ENCODE peak calls at places on chromosomes 12 and 14, in five cellular contexts. One of them, this sample, is unnamed.

GRCh38 chr14:91283666-91284065 is 39.2 kb upstream of the GPR68 start:
- DNase-seq in lower leg skin: no peak
- DNase-seq in sigmoid colon: no peak
- DNase-seq in ovary: no peak
- DNase-seq in heart left ventricle: no peak
- DNase-seq in this sample: no peak

GRCh38 chr14:104893435-104894207 is 28.6 kb downstream of the CEP170B start:
- DNase-seq in lower leg skin: no peak
- DNase-seq in ovary: peak
- DNase-seq in heart left ventricle: peak
- DNase-seq in sigmoid colon: peak
- DNase-seq in this sample: peak

GRCh38 chr14:91310620-91311283 is 66.2 kb upstream of the GPR68 start:
- DNase-seq in heart left ventricle: no peak
- DNase-seq in lower leg skin: no peak
- DNase-seq in sigmoid colon: no peak
- DNase-seq in ovary: no peak
- DNase-seq in this sample: no peak

GRCh38 chr14:71206766-71207371 is 299.6 kb downstream of the PCNX1 start:
- DNase-seq in ovary: no peak
- DNase-seq in heart left ventricle: peak
- DNase-seq in lower leg skin: no peak
- DNase-seq in sigmoid colon: peak
- DNase-seq in this sample: peak

GRCh38 chr12:101108130-101108529 is 101.9 kb downstream of the SLC5A8 start:
- DNase-seq in ovary: no peak
- DNase-seq in sigmoid colon: no peak
- DNase-seq in heart left ventricle: no peak
- DNase-seq in lower leg skin: no peak
- DNase-seq in this sample: no peak

GRCh38 chr12:108289342-108290131 is 49.6 kb downstream of the CMKLR1 start:
- DNase-seq in heart left ventricle: no peak
- DNase-seq in sigmoid colon: peak
- DNase-seq in lower leg skin: peak
- DNase-seq in ovary: peak
- DNase-seq in this sample: peak

GRCh38 chr12:93895096-93895460 is 217.9 kb downstream of the CRADD start:
- DNase-seq in heart left ventricle: no peak
- DNase-seq in ovary: no peak
- DNase-seq in lower leg skin: no peak
- DNase-seq in sigmoid colon: no peak
- DNase-seq in this sample: no peak

GRCh38 chr12:44078273-44078672 is 242.4 kb downstream of the TMEM117 start:
- DNase-seq in heart left ventricle: no peak
- DNase-seq in ovary: no peak
- DNase-seq in sigmoid colon: no peak
- DNase-seq in lower leg skin: no peak
- DNase-seq in this sample: no peak

GRCh38 chr12:22525426-22525825 is 18.9 kb downstream of the C2CD5 start:
- DNase-seq in ovary: no peak
- DNase-seq in heart left ventricle: no peak
- DNase-seq in lower leg skin: no peak
- DNase-seq in sigmoid colon: no peak
- DNase-seq in this sample: no peak

GRCh38 chr12:118763239-118763638 is 218.1 kb upstream of the SRRM4 start:
- DNase-seq in lower leg skin: no peak
- DNase-seq in ovary: no peak
- DNase-seq in sigmoid colon: no peak
- DNase-seq in heart left ventricle: no peak
- DNase-seq in this sample: no peak

GRCh38 chr12:32486158-32486557 is 86.8 kb downstream of the FGD4 start:
- DNase-seq in sigmoid colon: no peak
- DNase-seq in heart left ventricle: no peak
- DNase-seq in ovary: no peak
- DNase-seq in lower leg skin: no peak
- DNase-seq in this sample: no peak

GRCh38 chr12:124273630-124274029 is 21.3 kb upstream of the RFLNA start:
- DNase-seq in ovary: no peak
- DNase-seq in heart left ventricle: no peak
- DNase-seq in sigmoid colon: no peak
- DNase-seq in lower leg skin: no peak
- DNase-seq in this sample: no peak

GRCh38 chr12:54765652-54766051 is 88.7 kb upstream of the MUCL1 start:
- DNase-seq in lower leg skin: no peak
- DNase-seq in ovary: no peak
- DNase-seq in sigmoid colon: no peak
- DNase-seq in heart left ventricle: no peak
- DNase-seq in this sample: no peak

GRCh38 chr12:54762390-54762789 is 91.9 kb upstream of the MUCL1 start:
- DNase-seq in lower leg skin: no peak
- DNase-seq in ovary: no peak
- DNase-seq in sigmoid colon: no peak
- DNase-seq in heart left ventricle: no peak
- DNase-seq in this sample: no peak

GRCh38 chr12:54759751-54760150 is 94.6 kb upstream of the MUCL1 start:
- DNase-seq in lower leg skin: no peak
- DNase-seq in heart left ventricle: no peak
- DNase-seq in sigmoid colon: no peak
- DNase-seq in ovary: no peak
- DNase-seq in this sample: no peak
- TF ChIP-seq CTCF in lower leg skin: no peak
- TF ChIP-seq CTCF in heart left ventricle: no peak
- TF ChIP-seq CTCF in sigmoid colon: no peak
- TF ChIP-seq CTCF in ovary: no peak
- TF ChIP-seq CTCF in this sample: no peak

DNA sequence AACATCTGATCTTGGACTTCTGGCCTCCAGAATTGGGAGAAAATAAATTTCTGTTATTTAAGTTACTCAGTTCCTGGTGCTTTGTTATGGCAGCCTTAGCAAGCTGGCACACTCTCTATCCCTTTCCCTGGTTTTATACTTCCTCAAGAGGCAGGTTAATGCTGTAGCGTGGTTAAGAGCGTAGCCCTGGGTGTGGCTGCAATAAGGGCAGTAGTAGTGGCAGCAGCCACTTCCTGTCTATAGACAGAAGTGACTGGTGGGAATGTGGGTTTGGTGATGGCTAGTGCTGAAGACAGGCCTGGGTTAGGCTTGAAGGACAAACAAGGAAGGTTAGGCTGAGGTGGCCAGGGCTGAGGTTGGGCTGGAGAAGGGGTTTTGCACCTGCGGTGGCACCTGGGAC is 3.6 kb upstream of the LGALS3 start:
- DNase-seq in ovary: no peak
- DNase-seq in lower leg skin: no peak
- DNase-seq in heart left ventricle: no peak
- DNase-seq in sigmoid colon: no peak
- DNase-seq in this sample: no peak
- TF ChIP-seq POLR2A in ovary: no peak
- TF ChIP-seq POLR2A in lower leg skin: no peak
- TF ChIP-seq POLR2A in heart left ventricle: no peak
- TF ChIP-seq POLR2A in sigmoid colon: no peak
- TF ChIP-seq POLR2A in this sample: no peak

GRCh38 chr12:53064613-53065415 is 14.4 kb downstream of the SPRYD3 start:
- DNase-seq in lower leg skin: peak
- DNase-seq in heart left ventricle: peak
- DNase-seq in sigmoid colon: peak
- DNase-seq in ovary: peak
- DNase-seq in this sample: peak

GRCh38 chr12:53063708-53064612 is 14.1 kb downstream of the TNS2 start:
- DNase-seq in ovary: peak
- DNase-seq in heart left ventricle: peak
- DNase-seq in lower leg skin: peak
- DNase-seq in sigmoid colon: peak
- DNase-seq in this sample: peak

GRCh38 chr12:53065975-53066593 is 13.1 kb downstream of the SPRYD3 start:
- DNase-seq in ovary: peak
- DNase-seq in heart left ventricle: peak
- DNase-seq in sigmoid colon: peak
- DNase-seq in lower leg skin: peak
- DNase-seq in this sample: peak

GRCh38 chr12:53066594-53066978 is 12.6 kb downstream of the SPRYD3 start:
- DNase-seq in heart left ventricle: no peak
- DNase-seq in lower leg skin: no peak
- DNase-seq in sigmoid colon: peak
- DNase-seq in ovary: peak
- DNase-seq in this sample: peak

DNA sequence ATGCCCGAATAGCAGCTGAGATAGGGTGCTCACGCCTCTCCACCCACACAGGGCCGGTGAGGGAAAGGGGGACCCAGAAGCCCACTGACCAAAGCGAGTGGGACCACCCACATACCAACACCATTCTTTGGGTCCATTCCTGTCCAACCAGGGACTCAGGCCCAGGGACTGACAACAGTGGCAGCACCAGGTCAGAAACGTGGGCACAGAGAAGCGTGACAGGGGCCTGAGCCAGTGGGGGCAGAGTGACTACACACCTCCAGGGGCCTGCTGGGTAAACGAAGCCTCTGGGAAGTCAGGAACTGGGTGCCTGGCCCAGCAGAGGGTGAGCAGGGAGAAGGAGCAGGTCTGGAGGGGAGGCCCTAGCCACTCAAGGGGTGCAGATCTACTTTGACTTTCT is 13.7 kb downstream of the SPRYD3 start:
- DNase-seq in sigmoid colon: peak
- DNase-seq in heart left ventricle: peak
- DNase-seq in lower leg skin: peak
- DNase-seq in ovary: peak
- DNase-seq in this sample: peak
- TF ChIP-seq CTCF in sigmoid colon: no peak
- TF ChIP-seq CTCF in heart left ventricle: no peak
- TF ChIP-seq CTCF in lower leg skin: no peak
- TF ChIP-seq CTCF in ovary: no peak
- TF ChIP-seq CTCF in this sample: no peak

DNA sequence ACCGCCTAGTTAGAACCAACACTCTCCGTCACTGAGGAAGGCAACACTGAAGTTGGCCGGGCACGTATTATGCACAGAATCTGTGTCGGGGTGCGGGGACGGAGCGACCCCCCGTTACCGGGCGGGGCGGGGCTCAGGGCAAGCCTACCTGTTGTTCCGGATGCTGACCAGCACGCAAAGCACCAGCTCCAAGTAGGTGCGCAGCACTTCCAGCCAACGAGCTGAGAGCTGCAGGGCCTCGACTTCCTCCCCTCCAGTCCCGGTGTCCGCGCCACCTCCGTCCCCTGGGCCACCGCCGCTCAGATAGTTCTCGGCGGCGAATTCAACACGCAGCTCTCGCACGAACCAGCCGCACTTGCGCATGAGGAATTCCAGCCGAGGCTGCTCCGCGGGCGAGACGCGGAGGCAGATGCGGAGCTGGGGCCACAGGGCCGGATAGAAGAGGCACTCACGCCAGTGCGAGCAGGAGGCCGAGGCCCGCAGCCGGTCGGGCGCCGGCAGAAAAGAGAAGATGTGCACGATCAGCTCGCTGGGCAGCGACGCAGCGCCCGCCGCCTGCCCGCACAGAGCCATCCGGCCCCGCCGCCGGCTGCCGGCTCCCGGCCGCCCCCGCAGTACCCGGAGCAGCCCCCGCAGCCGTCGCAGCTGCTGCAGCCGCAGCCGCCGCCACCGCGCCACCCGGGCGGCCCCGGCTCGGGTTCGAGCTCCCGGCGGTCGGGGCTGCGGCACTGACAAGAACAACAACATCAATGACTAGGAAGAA is 636 bp downstream of the FBXO33 start:
- DNase-seq in ovary: peak
- DNase-seq in lower leg skin: peak
- DNase-seq in heart left ventricle: peak
- DNase-seq in sigmoid colon: peak
- DNase-seq in this sample: peak
- TF ChIP-seq POLR2A in ovary: peak
- TF ChIP-seq POLR2A in lower leg skin: no peak
- TF ChIP-seq POLR2A in heart left ventricle: no peak
- TF ChIP-seq POLR2A in sigmoid colon: no peak
- TF ChIP-seq POLR2A in this sample: peak

DNA sequence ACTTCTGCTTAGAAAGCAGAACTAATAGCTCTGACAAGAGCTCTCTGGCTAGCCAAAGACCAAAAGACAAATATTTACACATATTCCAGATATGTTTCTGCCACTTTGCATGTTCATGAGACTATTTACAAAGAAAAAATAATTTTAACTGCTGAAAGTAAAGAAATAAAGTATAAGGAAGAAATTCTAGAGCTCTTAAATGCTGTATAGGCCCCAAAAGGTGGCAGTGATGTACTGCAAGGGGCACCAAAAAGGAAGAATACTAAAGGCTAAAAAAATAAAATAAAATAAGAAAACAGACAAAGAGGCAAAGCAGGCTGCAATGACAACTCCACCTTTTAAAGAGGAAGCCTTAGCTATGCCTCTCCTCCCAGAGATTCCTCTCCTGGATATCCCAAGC is 23.0 kb downstream of the KLRK1 start:
- DNase-seq in sigmoid colon: no peak
- DNase-seq in heart left ventricle: no peak
- DNase-seq in lower leg skin: no peak
- DNase-seq in ovary: no peak
- DNase-seq in this sample: no peak
- TF ChIP-seq CTCF in sigmoid colon: no peak
- TF ChIP-seq CTCF in heart left ventricle: no peak
- TF ChIP-seq CTCF in lower leg skin: no peak
- TF ChIP-seq CTCF in ovary: no peak
- TF ChIP-seq CTCF in this sample: peak

DNA sequence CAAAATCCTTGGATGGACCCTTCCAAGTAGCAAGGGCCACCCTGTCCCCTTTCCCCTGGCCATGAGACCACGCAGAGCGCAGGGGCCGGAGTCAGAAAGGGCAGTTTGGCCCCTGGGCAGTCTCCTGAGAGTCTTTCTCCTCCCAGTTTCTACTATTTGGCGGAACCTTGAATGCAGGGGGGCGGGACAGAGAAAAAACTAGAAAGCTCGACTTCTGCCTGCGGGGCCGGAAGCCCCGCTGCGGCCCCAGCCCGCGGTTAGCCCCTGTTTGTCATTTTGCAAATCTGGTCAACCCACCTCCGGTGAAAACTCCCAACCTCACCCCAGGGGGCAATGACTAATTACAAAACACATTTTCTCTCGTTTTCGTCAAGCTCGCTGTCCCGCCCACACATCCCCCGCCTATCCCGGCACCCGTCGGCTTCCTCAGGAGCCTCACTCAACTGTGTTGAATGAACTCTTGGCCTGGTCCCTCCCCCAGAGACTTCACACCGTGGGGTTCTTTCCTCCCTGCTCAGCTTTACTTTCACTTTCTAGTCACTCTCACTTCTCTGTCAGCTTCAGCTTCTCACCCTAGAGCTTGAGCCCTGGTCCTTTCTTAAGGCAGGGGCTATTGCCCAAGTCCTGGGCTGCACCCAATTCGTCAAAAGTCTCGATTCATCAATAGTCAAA is 66.7 kb downstream of the IRF2BPL start:
- DNase-seq in sigmoid colon: peak
- DNase-seq in heart left ventricle: peak
- DNase-seq in ovary: peak
- DNase-seq in lower leg skin: peak
- DNase-seq in this sample: peak
- TF ChIP-seq POLR2A in sigmoid colon: no peak
- TF ChIP-seq POLR2A in heart left ventricle: no peak
- TF ChIP-seq POLR2A in ovary: no peak
- TF ChIP-seq POLR2A in lower leg skin: no peak
- TF ChIP-seq POLR2A in this sample: no peak